ENCODE peak calls at places on chromosomes 11 and 22, in five cellular contexts. C is Kasumi-1, X is NCI-H1694, B is mucosa of descending colon, T is GM23338. W is an unnamed sample.

GRCh38 chr11:121881806-121882205 is 234.2 kb downstream of the BLID start:
- DNase-seq in T (no peak), X (no peak), B (no peak), C (no peak), W (no peak)

GRCh38 chr11:44763111-44763820 is 36.5 kb downstream of the TSPAN18 start:
- DNase-seq in T (no peak), B (no peak), X (no peak), C (no peak), W (no peak)

GRCh38 chr22:28582806-28583205 is 96.8 kb downstream of the TTC28 start:
- DNase-seq in T (peak; percentile 59), X (no peak), C (no peak), B (no peak), W (no peak)

GRCh38 chr22:28930357-28931007 is 47.1 kb downstream of the ZNRF3 start:
- DNase-seq in T (no peak), B (no peak), X (no peak), C (no peak), W (no peak)

GRCh38 chr22:46813816-46814597 is 51.6 kb downstream of the TBC1D22A start:
- DNase-seq in B (no peak), T (no peak), C (no peak), X (no peak), W (no peak)

GRCh38 chr11:87453531-87454089 is 415.9 kb downstream of the TMEM135 start:
- DNase-seq in C (no peak), B (no peak), T (no peak), X (no peak), W (no peak)

GRCh38 chr22:45638834-45639746 is 32.5 kb upstream of the ATXN10 start:
- DNase-seq in T (peak; percentile 18), B (peak; percentile 72), X (no peak), C (peak; percentile 32), W (no peak)

GRCh38 chr11:60169264-60169915 is 13.5 kb downstream of the MS4A6A start:
- DNase-seq in C (peak; percentile 41), B (no peak), T (peak; percentile 68), X (no peak), W (no peak)

GRCh38 chr22:23522642-23523251 is 57.3 kb downstream of the IGLL1 start:
- DNase-seq in B (no peak), X (no peak), C (no peak), T (peak; percentile 27), W (no peak)

GRCh38 chr22:49483946-49484345 is 343.7 kb downstream of the BRD1 start:
- DNase-seq in T (no peak), B (no peak), C (no peak), X (no peak), W (no peak)

GRCh38 chr11:110000045-110000502 is 93.1 kb upstream of the ZC3H12C start:
- DNase-seq in C (peak; percentile 45), B (no peak), X (no peak), T (no peak), W (no peak)

GRCh38 chr22:38465673-38466490 is 2.0 kb upstream of the KDELR3 start:
- DNase-seq in C (no peak), T (no peak), X (no peak), B (no peak), W (no peak)

GRCh38 chr22:50438305-50439275 is 36.2 kb downstream of the SBF1 start:
- DNase-seq in X (no peak), T (no peak), C (no peak), B (peak; percentile 39), W (no peak)

GRCh38 chr11:120337133-120337895 is 1.1 kb downstream of the ARHGEF12 start:
- DNase-seq in B (no peak), C (peak; percentile 61), T (peak; percentile 41), X (no peak), W (peak; percentile 31)

GRCh38 chr11:112785717-112786116 is 175.5 kb upstream of the NCAM1 start:
- DNase-seq in X (no peak), T (no peak), C (no peak), B (no peak), W (no peak)

GRCh38 chr11:102177126-102177525 is 66.9 kb downstream of the YAP1 start:
- DNase-seq in X (no peak), B (no peak), T (no peak), C (no peak), W (no peak)

GRCh38 chr11:57491371-57492061 is 24.0 kb downstream of the SLC43A1 start:
- DNase-seq in C (peak; percentile 57), B (no peak), T (peak; percentile 85), X (no peak), W (peak; percentile 83)

GRCh38 chr11:66880484-66881211 is 23.8 kb downstream of the LRFN4 start:
- DNase-seq in T (peak; percentile 64), C (peak; percentile 57), X (peak; percentile 39), B (no peak), W (peak; percentile 62)

GRCh38 chr11:19345848-19346681 is 105.3 kb upstream of the E2F8 start:
- DNase-seq in B (no peak), T (peak; percentile 58), X (no peak), C (no peak), W (no peak)

GRCh38 chr22:37126383-37126782 is 16.9 kb upstream of the TMPRSS6 start:
- DNase-seq in T (peak; percentile 55), X (no peak), C (no peak), B (no peak), W (peak; percentile 74)

GRCh38 chr11:128843198-128843766 is 23.8 kb downstream of the KCNJ1 start:
- DNase-seq in X (no peak), C (peak; percentile 44), B (no peak), T (no peak), W (no peak)

GRCh38 chr11:130315354-130315970 is 745 bp upstream of the ZBTB44 start:
- DNase-seq in X (no peak), T (peak; percentile 85), C (peak; percentile 48), B (peak; percentile 80), W (peak; percentile 77)

GRCh38 chr11:33867996-33868645 is 23.8 kb downstream of the LMO2 start:
- DNase-seq in C (no peak), B (no peak), T (peak; percentile 40), X (no peak), W (no peak)